ENCODE peak calls at places on chromosomes 4 and X, in six cellular contexts. N, I, Z, E, C and U are unnamed samples.

GRCh38 chr4:91111556-91111955 is 984.4 kb downstream of the CCSER1 start:
- DNase-seq in Z (no peak), E (no peak), I (no peak), N (no peak), C (no peak), U (no peak)

GRCh38 chr4:123997116-123997515 is 600.5 kb downstream of the SPRY1 start:
- DNase-seq in Z (no peak), C (peak), N (no peak), E (no peak), I (no peak), U (no peak)

GRCh38 chrX:53684415-53685192 is 1.9 kb downstream of the HUWE1 start:
- DNase-seq in N (no peak), Z (no peak), E (no peak), C (no peak), I (peak), U (no peak)

GRCh38 chr4:90127706-90128345 is 632 bp downstream of the CCSER1 start:
- DNase-seq in E (no peak), N (peak), Z (no peak), I (no peak), C (peak), U (no peak)

GRCh38 chr4:75921910-75922309 is 18.9 kb downstream of the NAAA start:
- DNase-seq in Z (no peak), I (no peak), C (no peak), E (no peak), N (no peak), U (peak)

GRCh38 chr4:174553828-174554227 is 31.5 kb upstream of the HPGD start:
- DNase-seq in C (no peak), N (no peak), I (no peak), Z (no peak), E (no peak), U (no peak)

GRCh38 chrX:53795583-53795982 is 109.1 kb upstream of the HUWE1 start:
- DNase-seq in I (no peak), E (no peak), C (no peak), N (no peak), Z (no peak), U (no peak)

GRCh38 chrX:78329486-78329885 is 2.1 kb upstream of the CYSLTR1 start:
- DNase-seq in E (no peak), Z (peak), I (no peak), C (no peak), N (no peak), U (peak)

GRCh38 chrX:137052641-137053235 is 18.9 kb upstream of the GPR101 start:
- DNase-seq in I (peak), Z (peak), C (no peak), E (no peak), N (no peak), U (no peak)

GRCh38 chrX:24693453-24694202 is at the start of gene POLA1:
- DNase-seq in E (peak), Z (peak), I (peak), C (peak), N (peak), U (peak)
- TF ChIP-seq CTCF in E (no peak), Z (no peak), I (peak), C (no peak), N (no peak), U (no peak)

DNA sequence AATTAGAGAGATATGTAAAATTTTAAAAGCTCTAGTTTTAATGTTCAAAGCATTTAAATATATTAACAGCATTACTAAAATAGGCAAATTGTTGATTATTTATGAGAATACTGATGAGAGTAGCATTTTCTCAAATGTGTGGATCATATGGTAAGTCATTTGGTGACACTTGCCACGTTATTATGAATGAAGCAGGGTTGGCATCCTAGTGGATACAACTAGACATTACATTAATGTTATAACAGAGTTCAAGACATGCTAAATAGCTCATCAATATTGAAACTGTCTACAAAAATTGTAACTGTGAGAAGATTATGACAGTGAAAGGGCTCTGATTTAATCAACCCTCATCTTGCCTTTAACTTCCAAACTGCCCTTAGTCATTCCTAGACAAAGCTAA is 171.1 kb downstream of the PDGFC start:
- DNase-seq in Z (no peak), E (no peak), C (no peak), N (no peak), I (no peak), U (no peak)
- TF ChIP-seq CTCF in Z (no peak), E (no peak), C (no peak), N (no peak), I (no peak), U (no peak)

DNA sequence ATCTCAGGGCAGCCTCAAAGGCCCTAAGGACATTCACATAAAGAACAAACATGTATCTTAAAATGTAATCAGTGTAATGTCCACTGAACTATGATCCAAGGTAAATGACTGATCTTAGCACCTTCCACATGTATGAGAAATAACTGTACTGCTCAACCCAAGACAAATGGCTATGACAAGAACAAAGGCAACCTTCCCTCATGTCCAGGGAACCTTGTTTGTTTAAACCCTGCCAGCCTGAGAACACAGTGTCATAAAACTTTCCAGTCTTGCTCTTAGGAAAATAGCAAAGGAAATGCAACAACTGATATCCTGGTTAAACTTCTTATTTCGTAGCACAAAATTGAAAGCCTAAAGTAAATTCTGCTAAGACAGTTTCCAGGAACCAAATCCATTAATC is 494.3 kb downstream of the IL15 start:
- DNase-seq in Z (no peak), C (no peak), N (no peak), E (no peak), I (no peak), U (no peak)
- TF ChIP-seq CTCF in Z (no peak), C (no peak), N (no peak), E (no peak), I (no peak), U (no peak)

GRCh38 chr4:72568959-72569718 is at the start of gene ADAMTS3:
- DNase-seq in N (peak), C (peak), E (peak), Z (no peak), I (peak), U (peak)

GRCh38 chr4:72567036-72567435 is 2.0 kb downstream of the ADAMTS3 start:
- DNase-seq in C (no peak), E (no peak), Z (no peak), N (no peak), I (no peak), U (no peak)

GRCh38 chr4:72569719-72570235 is 756 bp upstream of the ADAMTS3 start:
- DNase-seq in N (no peak), I (no peak), Z (no peak), C (no peak), E (no peak), U (no peak)

GRCh38 chr4:72566573-72566972 is 2.4 kb downstream of the ADAMTS3 start:
- DNase-seq in I (no peak), C (no peak), Z (no peak), N (no peak), E (no peak), U (no peak)

GRCh38 chr4:72567821-72568620 is 1.0 kb downstream of the ADAMTS3 start:
- DNase-seq in C (peak), E (peak), Z (no peak), I (peak), N (peak), U (peak)
- TF ChIP-seq CTCF in C (no peak), E (peak), Z (no peak), I (no peak), N (no peak), U (no peak)

GRCh38 chr4:15874671-15875070 is 63.9 kb downstream of the FGFBP1 start:
- DNase-seq in I (no peak), C (no peak), Z (no peak), N (no peak), E (no peak), U (no peak)

GRCh38 chr4:15873117-15873516 is 65.4 kb downstream of the FGFBP1 start:
- DNase-seq in C (no peak), N (no peak), E (no peak), Z (no peak), I (no peak), U (no peak)

GRCh38 chr4:15875663-15876460 is 62.7 kb downstream of the FGFBP1 start:
- DNase-seq in N (no peak), Z (no peak), I (no peak), C (no peak), E (no peak), U (no peak)

GRCh38 chr4:15882675-15883086 is 55.9 kb downstream of the FGFBP1 start:
- DNase-seq in I (peak), N (peak), Z (peak), E (peak), C (peak), U (peak)

GRCh38 chr4:15878011-15878410 is 60.5 kb downstream of the FGFBP1 start:
- DNase-seq in I (no peak), C (no peak), E (no peak), Z (no peak), N (no peak), U (no peak)
- TF ChIP-seq CTCF in I (no peak), C (no peak), E (peak), Z (no peak), N (no peak), U (no peak)

DNA sequence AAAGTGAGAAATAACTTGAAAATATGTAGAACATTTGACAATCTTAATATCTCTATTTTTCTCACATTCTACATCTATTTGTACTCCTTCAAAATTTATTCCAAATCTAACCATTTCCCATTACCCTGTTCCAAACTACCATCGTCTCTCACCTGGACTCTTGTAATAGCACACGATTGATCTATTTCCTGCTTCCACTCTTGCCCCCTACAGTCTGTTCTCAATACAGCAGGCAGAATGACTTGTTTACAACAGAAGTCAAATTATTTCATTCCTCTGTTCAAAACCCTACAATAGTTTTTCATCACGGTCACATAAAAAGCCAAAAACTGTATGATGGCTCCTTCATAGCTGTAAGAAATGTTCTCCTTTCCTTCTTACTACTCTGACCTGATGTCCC is 21.1 kb upstream of the LUZP4 start:
- DNase-seq in C (no peak), I (peak), Z (no peak), N (no peak), E (no peak), U (no peak)
- TF ChIP-seq CTCF in C (no peak), I (no peak), Z (no peak), N (no peak), E (peak), U (no peak)

GRCh38 chr4:183157215-183157614 is 58.2 kb downstream of the WWC2 start:
- DNase-seq in E (no peak), I (no peak), C (no peak), N (no peak), Z (no peak), U (no peak)

GRCh38 chr4:183155450-183156184 is 56.6 kb downstream of the WWC2 start:
- DNase-seq in Z (no peak), C (no peak), N (no peak), E (no peak), I (no peak), U (no peak)

GRCh38 chr4:183153190-183153916 is 54.3 kb downstream of the WWC2 start:
- DNase-seq in Z (no peak), N (no peak), C (no peak), E (no peak), I (no peak), U (no peak)

GRCh38 chr4:183158062-183158461 is 59.0 kb downstream of the WWC2 start:
- DNase-seq in C (no peak), N (no peak), Z (no peak), E (no peak), I (no peak), U (no peak)

GRCh38 chr4:183154701-183155391 is 55.8 kb downstream of the WWC2 start:
- DNase-seq in C (peak), Z (no peak), E (no peak), I (no peak), N (no peak), U (peak)
- TF ChIP-seq CTCF in C (no peak), Z (no peak), E (no peak), I (no peak), N (no peak), U (no peak)

DNA sequence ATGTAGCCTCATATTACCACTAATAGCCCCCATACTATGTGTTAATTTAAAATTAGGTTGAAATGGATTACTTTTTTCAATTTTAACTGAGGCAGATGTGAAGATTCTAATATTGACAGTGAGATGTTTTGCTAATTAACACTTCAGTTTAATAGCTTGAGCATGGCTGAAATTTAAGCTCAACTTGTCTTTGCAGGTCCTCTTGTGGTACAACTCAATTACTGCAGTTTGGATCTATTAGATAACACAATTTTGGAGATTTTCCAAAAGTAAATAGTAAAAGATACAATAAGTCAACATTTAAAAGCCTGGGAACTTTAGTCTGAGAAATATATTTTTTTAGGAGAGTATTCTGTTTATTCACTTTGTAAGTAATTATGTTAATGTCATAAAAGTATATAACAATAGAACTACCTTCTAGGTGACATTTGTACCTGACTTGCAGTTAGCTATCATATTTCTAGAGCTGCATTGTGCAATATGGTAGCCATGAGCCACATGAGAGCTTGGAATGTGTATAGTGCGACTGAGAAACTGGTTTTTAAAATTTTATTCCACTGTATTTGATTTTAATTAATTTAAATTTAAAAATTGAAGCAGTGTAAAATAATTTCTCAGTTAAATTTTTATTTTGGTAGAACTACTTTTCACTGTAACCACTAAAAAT is 73.1 kb upstream of the FMR1 start:
- DNase-seq in Z (no peak), C (no peak), I (no peak), E (no peak), N (no peak), U (no peak)
- TF ChIP-seq CTCF in Z (peak), C (no peak), I (peak), E (peak), N (no peak), U (peak)

DNA sequence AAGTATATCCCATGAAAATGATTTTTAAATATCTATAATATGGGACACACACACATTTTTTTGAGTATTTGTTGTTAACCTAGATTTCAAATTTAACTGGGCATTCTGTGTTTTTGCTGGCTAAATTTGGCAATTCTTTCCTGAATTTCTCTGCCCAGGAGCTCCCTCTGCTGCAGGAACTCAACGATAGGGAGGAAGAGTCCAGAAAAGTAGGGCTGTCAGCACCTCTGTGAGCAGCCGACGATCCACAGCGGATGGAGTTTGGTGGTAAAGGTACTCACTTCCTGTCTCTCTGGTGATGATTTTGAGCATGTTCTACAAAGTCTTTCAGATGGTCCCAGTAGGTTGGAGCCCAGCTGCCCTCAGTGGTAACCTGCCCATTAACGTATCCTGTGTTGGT is 23.1 kb upstream of the TMEM184C start:
- DNase-seq in I (no peak), Z (no peak), C (no peak), E (no peak), N (no peak), U (no peak)
- TF ChIP-seq CTCF in I (no peak), Z (no peak), C (no peak), E (peak), N (no peak), U (no peak)

GRCh38 chr4:39181905-39182638 is at the start of gene WDR19:
- DNase-seq in E (peak), N (peak), I (peak), Z (peak), C (peak), U (peak)
- TF ChIP-seq CTCF in E (peak), N (peak), I (peak), Z (peak), C (peak), U (peak)